ENCODE peak calls at places on chromosomes 13 and 19, in seven cellular contexts. R, N, U, M, S, C and G are unnamed samples.

GRCh38 chr13:94703721-94704314 is 8.5 kb downstream of the SOX21 start:
- DNase-seq in N (no peak), U (no peak), C (no peak), M (no peak), S (no peak), R (no peak), G (no peak)

GRCh38 chr19:8366961-8367326 is 3.0 kb downstream of the ANGPTL4 start:
- DNase-seq in C (peak), R (peak), M (no peak), S (no peak), U (peak), N (no peak), G (no peak)

GRCh38 chr19:21047712-21048111 is 27.3 kb downstream of the ZNF430 start:
- DNase-seq in U (no peak), R (no peak), S (no peak), M (no peak), N (no peak), C (no peak), G (no peak)

GRCh38 chr13:113646921-113647340 is 11.1 kb downstream of the ATP4B start:
- DNase-seq in R (no peak), N (no peak), S (no peak), M (no peak), C (no peak), U (no peak), G (no peak)

GRCh38 chr19:28213476-28214082 is 999.4 kb downstream of the UQCRFS1 start:
- DNase-seq in R (peak), C (no peak), S (no peak), U (no peak), N (no peak), M (no peak), G (no peak)

GRCh38 chr13:98539655-98540054 is 37.3 kb downstream of the STK24 start:
- DNase-seq in C (no peak), S (no peak), N (no peak), M (no peak), R (peak), U (no peak), G (no peak)

GRCh38 chr19:5927439-5927821 is 13.4 kb downstream of the CAPS start:
- DNase-seq in R (no peak), U (no peak), N (no peak), C (no peak), M (no peak), S (no peak), G (no peak)

GRCh38 chr19:12801466-12802266 is at the start of the genes PRDX2 and THSD8:
- DNase-seq in U (peak), C (peak), S (peak), N (peak), R (peak), M (no peak), G (peak)

GRCh38 chr13:110233181-110233641 is 73.7 kb downstream of the COL4A1 start:
- DNase-seq in C (peak), N (no peak), R (peak), U (no peak), M (peak), S (no peak), G (no peak)

GRCh38 chr13:107866007-107866665 is 349.2 kb downstream of the LIG4 start:
- DNase-seq in R (peak), U (no peak), S (peak), M (no peak), C (peak), N (peak), G (peak)

GRCh38 chr19:43300206-43300605 is 30.9 kb upstream of the PSG9 start:
- DNase-seq in M (no peak), U (no peak), C (no peak), N (no peak), R (no peak), S (no peak), G (no peak)

GRCh38 chr13:32427852-32428580 is at the start of gene N4BP2L1:
- DNase-seq in R (peak), N (peak), S (peak), M (no peak), U (peak), C (peak), G (peak)

GRCh38 chr19:4471400-4472173 is 510 bp upstream of the HDGFL2 start:
- DNase-seq in U (peak), M (peak), C (peak), S (peak), R (peak), N (peak), G (peak)

GRCh38 chr13:40096357-40096911 is 441.0 kb downstream of the COG6 start:
- DNase-seq in R (no peak), C (no peak), M (no peak), U (no peak), N (no peak), S (no peak), G (no peak)

GRCh38 chr13:101695870-101696516 is 243.5 kb downstream of the ITGBL1 start:
- DNase-seq in S (no peak), R (peak), C (no peak), N (no peak), U (no peak), M (no peak), G (no peak)

GRCh38 chr13:66077286-66077685 is 1152.8 kb downstream of the PCDH9 start:
- DNase-seq in N (no peak), M (no peak), S (no peak), U (no peak), C (no peak), R (no peak), G (no peak)

GRCh38 chr13:31944262-31945160 is 87.1 kb upstream of the FRY start:
- DNase-seq in R (peak), M (no peak), U (no peak), N (no peak), C (no peak), S (no peak), G (no peak)

GRCh38 chr19:10111405-10111811 is at the start of gene P2RY11:
- DNase-seq in S (no peak), N (no peak), M (no peak), U (peak), C (no peak), R (no peak), G (no peak)

GRCh38 chr13:114146629-114147028 is 14.2 kb upstream of the RASA3 start:
- DNase-seq in R (no peak), S (no peak), U (no peak), C (no peak), N (no peak), M (no peak), G (no peak)

GRCh38 chr13:113123226-113124150 is 889 bp downstream of the F10 start:
- DNase-seq in R (no peak), U (no peak), C (no peak), N (no peak), S (no peak), M (no peak), G (no peak)

GRCh38 chr13:52461265-52461664 is 6.0 kb downstream of the CKAP2 start:
- DNase-seq in U (no peak), R (no peak), N (no peak), M (no peak), S (no peak), C (no peak), G (no peak)

GRCh38 chr13:80339578-80339840 is 1.4 kb downstream of the SPRY2 start:
- DNase-seq in R (no peak), N (no peak), M (no peak), S (no peak), C (peak), U (no peak), G (no peak)

GRCh38 chr13:60109285-60109684 is 54.4 kb downstream of the DIAPH3 start:
- DNase-seq in S (no peak), U (no peak), R (no peak), M (no peak), N (no peak), C (no peak), G (no peak)

GRCh38 chr13:61413572-61413971 is 2.1 kb downstream of the PCDH20 start:
- DNase-seq in S (no peak), R (no peak), N (peak), C (no peak), U (no peak), M (no peak), G (no peak)

GRCh38 chr13:61410266-61410665 is 5.4 kb downstream of the PCDH20 start:
- DNase-seq in S (no peak), R (no peak), C (no peak), M (no peak), U (no peak), N (no peak), G (no peak)

GRCh38 chr13:61414686-61415664 is 674 bp downstream of the PCDH20 start:
- DNase-seq in R (no peak), N (peak), U (peak), M (no peak), S (peak), C (peak), G (no peak)

GRCh38 chr13:61414136-61414535 is 1.5 kb downstream of the PCDH20 start:
- DNase-seq in C (no peak), S (no peak), N (no peak), R (no peak), M (no peak), U (no peak), G (no peak)

DNA sequence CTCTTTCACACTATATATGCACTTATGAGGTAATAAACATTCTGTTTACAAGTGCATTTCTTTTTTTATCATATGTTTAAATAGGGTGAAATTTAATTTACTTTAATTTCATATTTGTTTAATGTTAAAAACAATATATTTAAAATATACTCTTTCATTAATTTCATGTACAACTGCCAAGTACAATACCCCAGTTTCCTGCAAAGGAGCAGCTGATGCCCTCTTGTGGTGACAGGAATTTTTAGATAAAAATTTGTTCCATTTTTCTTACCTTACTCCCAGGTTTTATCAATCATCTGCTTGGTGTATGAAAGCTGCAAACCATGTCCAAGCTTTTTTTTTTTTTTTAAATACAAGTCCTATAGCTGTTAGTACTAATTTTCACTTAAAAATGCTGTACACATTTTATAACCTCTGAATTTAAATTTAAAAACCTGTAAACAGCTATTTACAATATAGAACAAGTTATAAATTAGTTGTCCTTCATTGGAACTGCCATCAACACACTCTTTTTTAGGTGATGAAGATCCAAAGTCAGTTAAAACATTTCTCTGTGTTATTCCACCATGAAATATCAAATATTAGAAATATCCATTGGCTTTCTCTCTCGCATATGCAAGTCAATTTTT is 4.9 kb downstream of the PCDH20 start:
- DNase-seq in S (no peak), R (peak), N (peak), M (no peak), C (peak), U (no peak), G (no peak)
- TF ChIP-seq CTCF in S (peak), R (peak), N (peak), M (peak), C (peak), U (no peak), G (no peak)

GRCh38 chr19:49684983-49685553 is 4.3 kb upstream of the ADM5 start:
- DNase-seq in S (no peak), U (no peak), R (no peak), N (no peak), C (no peak), M (no peak), G (no peak)
- TF ChIP-seq CTCF in S (peak), U (no peak), R (no peak), N (no peak), C (no peak), M (no peak), G (no peak)

GRCh38 chr13:28659611-28659970 is 661 bp downstream of the POMP start:
- DNase-seq in M (no peak), C (peak), R (peak), U (no peak), S (peak), N (peak), G (no peak)

GRCh38 chr13:28655566-28655965 is 3.4 kb upstream of the POMP start:
- DNase-seq in R (peak), U (no peak), M (peak), C (peak), N (no peak), S (peak), G (no peak)

GRCh38 chr13:28658796-28659610 is at the start of gene POMP:
- DNase-seq in M (peak), S (peak), C (peak), U (peak), N (peak), R (peak), G (peak)

GRCh38 chr13:28658539-28658795 is 463 bp upstream of the POMP start:
- DNase-seq in C (no peak), N (peak), S (no peak), R (peak), U (no peak), M (no peak), G (no peak)

DNA sequence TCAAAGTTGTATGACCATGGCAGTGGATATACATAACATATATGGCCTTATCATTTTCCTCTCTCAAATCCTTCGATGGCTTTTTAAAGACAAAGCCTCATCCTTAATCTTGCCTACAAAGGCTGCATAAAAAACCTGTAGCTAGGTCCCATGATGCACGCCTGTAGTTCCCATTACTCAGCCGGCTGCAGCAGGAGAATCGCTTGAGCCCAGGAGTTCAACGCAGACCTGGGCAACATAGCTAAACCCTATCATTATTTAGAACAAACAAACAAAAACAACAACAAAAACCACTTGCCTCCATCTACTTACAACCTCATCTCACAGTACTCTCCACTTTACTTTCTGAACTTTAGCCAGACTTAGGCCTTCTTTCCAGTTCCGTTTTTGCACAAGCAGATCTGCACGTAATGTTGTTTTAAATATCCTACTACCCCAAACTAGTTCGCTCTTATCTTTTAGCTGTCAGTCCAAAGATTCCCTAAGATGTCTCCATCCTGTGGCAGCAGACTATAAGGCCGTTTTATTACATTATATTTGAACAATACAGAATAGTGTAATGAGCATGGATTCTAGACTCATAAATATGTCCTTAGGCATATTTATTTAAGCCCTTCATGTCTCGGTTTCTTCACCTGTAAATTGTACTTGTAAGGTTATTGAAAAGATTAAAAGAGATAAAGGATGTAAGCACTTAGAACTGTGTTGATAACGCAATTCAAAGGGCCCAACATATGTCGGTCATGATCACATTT is 969 bp upstream of the POMP start:
- DNase-seq in S (peak), N (peak), M (no peak), R (peak), U (no peak), C (peak), G (no peak)
- TF ChIP-seq CTCF in S (peak), N (peak), M (peak), R (peak), U (no peak), C (peak), G (no peak)

GRCh38 chr19:47414469-47414868 is 4.9 kb downstream of the MEIS3 start:
- DNase-seq in M (no peak), R (no peak), U (no peak), S (no peak), C (no peak), N (no peak), G (peak)
- TF ChIP-seq CTCF in M (no peak), R (no peak), U (no peak), S (peak), C (no peak), N (peak), G (peak)

GRCh38 chr13:41199061-41199460 is 4.7 kb upstream of the KBTBD7 start:
- DNase-seq in M (no peak), R (no peak), N (no peak), C (no peak), S (no peak), U (no peak), G (no peak)

GRCh38 chr13:41193469-41193868 is 900 bp downstream of the KBTBD7 start:
- DNase-seq in M (no peak), S (no peak), U (no peak), N (no peak), R (no peak), C (no peak), G (no peak)

GRCh38 chr13:41193919-41194824 is at the start of gene KBTBD7:
- DNase-seq in U (peak), C (peak), N (peak), R (peak), M (peak), S (peak), G (peak)

GRCh38 chr13:41196620-41197019 is 2.3 kb upstream of the KBTBD7 start:
- DNase-seq in R (no peak), M (no peak), S (peak), N (no peak), U (no peak), C (peak), G (no peak)

GRCh38 chr13:41196011-41196410 is 1.6 kb upstream of the KBTBD7 start:
- DNase-seq in R (no peak), C (no peak), U (no peak), M (no peak), S (no peak), N (no peak), G (no peak)
- TF ChIP-seq CTCF in R (no peak), C (no peak), U (no peak), M (no peak), S (no peak), N (no peak), G (no peak)

GRCh38 chr19:47071731-47072130 is 23.3 kb upstream of the TMEM160 start:
- DNase-seq in U (no peak), C (no peak), N (no peak), R (no peak), M (no peak), S (no peak), G (no peak)

GRCh38 chr19:47068876-47069406 is 20.5 kb upstream of the TMEM160 start:
- DNase-seq in S (no peak), U (no peak), M (no peak), N (no peak), C (no peak), R (no peak), G (no peak)

GRCh38 chr19:47072323-47072722 is 23.9 kb upstream of the TMEM160 start:
- DNase-seq in U (no peak), N (no peak), S (no peak), R (no peak), C (no peak), M (no peak), G (no peak)

GRCh38 chr19:47069795-47070194 is 21.4 kb upstream of the TMEM160 start:
- DNase-seq in N (no peak), C (no peak), U (no peak), R (no peak), M (no peak), S (no peak), G (no peak)

DNA sequence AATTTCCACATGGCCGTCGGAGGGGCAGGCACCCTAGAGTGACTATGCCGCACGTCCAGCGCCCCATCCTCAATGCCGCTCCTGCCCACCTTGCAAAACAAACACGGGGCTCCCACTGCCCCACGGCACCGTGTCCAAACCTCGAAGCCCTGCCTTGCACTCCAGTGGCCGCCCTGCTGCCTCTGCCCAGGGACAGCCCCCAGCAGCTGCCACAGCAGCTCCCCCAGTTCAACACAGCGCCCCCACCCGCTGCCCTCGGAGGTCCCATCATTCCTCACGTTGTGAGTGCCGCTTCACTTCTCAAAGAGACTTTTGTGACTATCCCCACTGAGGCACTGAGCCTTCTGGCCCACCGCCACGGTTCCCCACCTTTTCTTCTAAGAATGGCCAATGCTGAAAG is 22.3 kb upstream of the TMEM160 start:
- DNase-seq in M (no peak), N (no peak), C (no peak), U (no peak), R (no peak), S (no peak), G (no peak)
- TF ChIP-seq CTCF in M (no peak), N (no peak), C (no peak), U (no peak), R (no peak), S (no peak), G (no peak)

DNA sequence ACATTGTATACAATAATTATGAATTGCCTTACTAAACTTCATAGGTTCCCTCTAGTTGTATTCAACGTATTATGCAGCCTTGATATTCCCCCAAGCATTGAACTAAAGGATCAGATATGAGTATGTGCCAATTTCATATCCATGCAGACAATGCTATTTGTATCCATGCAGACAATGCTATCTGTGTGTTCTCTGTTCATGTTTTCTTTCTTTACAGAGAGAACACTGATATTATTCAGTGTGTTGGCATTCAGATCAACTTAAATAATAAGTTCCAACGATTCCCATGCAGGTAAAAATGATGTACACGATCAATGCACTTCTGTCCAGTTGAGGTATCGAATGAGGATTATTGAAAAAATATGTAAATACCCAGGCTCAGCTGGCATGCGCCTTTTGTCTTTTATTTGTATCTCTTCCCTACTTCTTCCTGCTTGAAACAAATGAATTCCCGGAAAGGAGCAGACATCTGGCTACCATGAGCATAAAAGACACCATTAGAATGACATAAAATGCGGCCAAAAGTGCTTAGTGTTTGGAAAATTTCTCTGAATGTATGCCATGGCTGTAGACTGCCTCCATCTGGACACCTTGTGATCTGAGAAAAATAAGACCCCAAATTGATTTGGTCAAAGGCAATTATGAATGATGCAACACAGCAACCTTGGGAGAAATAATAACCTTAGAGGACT is 731.5 kb downstream of the SLITRK1 start:
- DNase-seq in U (no peak), R (peak), C (no peak), S (no peak), M (no peak), N (no peak), G (no peak)
- TF ChIP-seq CTCF in U (no peak), R (no peak), C (no peak), S (no peak), M (no peak), N (no peak), G (no peak)